ENCODE peak calls at places on chromosomes 16 and 17, in four cellular contexts. H is neural progenitor cell, L is AG04450, O is fibroblast of the aortic adventitia. Z is an unnamed sample.

GRCh38 chr17:69414408-69415274 is at the start of gene MAP2K6:
- DNase-seq in L (no peak), O (peak; percentile 61), H (peak; percentile 91), Z (no peak)

GRCh38 chr17:19771971-19772630 is 24.0 kb upstream of the ALDH3A1 start:
- DNase-seq in L (no peak), O (no peak), H (no peak), Z (no peak)

GRCh38 chr16:89847930-89848297 is 19.6 kb downstream of the SPIRE2 start:
- DNase-seq in H (no peak), O (no peak), L (no peak), Z (no peak)

GRCh38 chr17:1271020-1271423 is 778 bp downstream of the BHLHA9 start:
- DNase-seq in L (no peak), H (no peak), O (no peak), Z (no peak)

GRCh38 chr17:78142113-78142861 is 3.9 kb upstream of the C17orf99 start:
- DNase-seq in L (peak; percentile 18), H (no peak), O (peak; percentile 42), Z (peak; percentile 48)

GRCh38 chr16:16118337-16118736 is 105.0 kb downstream of the ABCC6 start:
- DNase-seq in L (no peak), H (no peak), O (no peak), Z (no peak)

GRCh38 chr17:69468211-69468610 is 53.7 kb downstream of the MAP2K6 start:
- DNase-seq in O (no peak), H (no peak), L (no peak), Z (no peak)

GRCh38 chr17:82023447-82024241 is 539 bp downstream of the LRRC45 start:
- DNase-seq in O (no peak), L (no peak), H (no peak), Z (no peak)

GRCh38 chr17:76912585-76912984 is 44.4 kb downstream of the MGAT5B start:
- DNase-seq in L (no peak), H (no peak), O (no peak), Z (no peak)

GRCh38 chr17:28613916-28614315 is at the start of gene RSKR:
- DNase-seq in L (no peak), H (no peak), O (no peak), Z (no peak)

GRCh38 chr17:42459256-42459982 is 741 bp downstream of the ATP6V0A1 start:
- DNase-seq in H (peak; percentile 41), L (no peak), O (peak; percentile 67), Z (no peak)

GRCh38 chr16:26818393-26818792 is 248.3 kb upstream of the C16orf82 start:
- DNase-seq in L (no peak), H (no peak), O (no peak), Z (no peak)

GRCh38 chr16:1834096-1834495 is 7.1 kb downstream of the FAHD1 start:
- DNase-seq in O (no peak), H (no peak), L (no peak), Z (no peak)

GRCh38 chr17:27430882-27431491 is 25.3 kb upstream of the KSR1 start:
- DNase-seq in O (peak; percentile 43), L (no peak), H (peak; percentile 20), Z (no peak)

GRCh38 chr16:27229891-27230470 is 26.7 kb downstream of the KDM8 start:
- DNase-seq in O (no peak), H (no peak), L (no peak), Z (no peak)

GRCh38 chr16:73022534-73022933 is 25.4 kb downstream of the ZFHX3 start:
- DNase-seq in O (no peak), H (no peak), L (no peak), Z (no peak)

GRCh38 chr17:3963214-3964201 is 729 bp downstream of the ATP2A3 start:
- DNase-seq in L (no peak), H (peak; percentile 52), O (no peak), Z (no peak)

GRCh38 chr16:56864910-56865309 is at the start of gene SLC12A3:
- DNase-seq in L (no peak), H (no peak), O (no peak), Z (no peak)

GRCh38 chr17:5264930-5265329 is 17.2 kb upstream of the RABEP1 start:
- DNase-seq in O (no peak), H (no peak), L (no peak), Z (no peak)

GRCh38 chr17:73357318-73357717 is 45.5 kb upstream of the CDC42EP4 start:
- DNase-seq in L (no peak), H (no peak), O (no peak), Z (no peak)

GRCh38 chr17:37506678-37507077 is 17.0 kb downstream of the DUSP14 start:
- DNase-seq in H (peak; percentile 77), L (no peak), O (no peak), Z (no peak)

GRCh38 chr16:74480150-74481029 is 59.1 kb upstream of the CLEC18B start:
- DNase-seq in L (no peak), H (peak; percentile 26), O (peak; percentile 62), Z (no peak)

GRCh38 chr16:3012828-3013420 is at the start of gene CLDN9:
- DNase-seq in H (peak; percentile 58), O (no peak), L (no peak), Z (no peak)

GRCh38 chr16:20822451-20823128 is 16.3 kb downstream of the REXO5 start:
- DNase-seq in O (no peak), H (no peak), L (no peak), Z (no peak)

GRCh38 chr16:53285236-53285635 is 149.0 kb upstream of the RBL2 start:
- DNase-seq in O (no peak), L (no peak), H (no peak), Z (no peak)

GRCh38 chr16:22734313-22734869 is 79.6 kb upstream of the HS3ST2 start:
- DNase-seq in H (no peak), L (no peak), O (no peak), Z (no peak)

GRCh38 chr17:27539152-27539551 is 82.9 kb downstream of the KSR1 start:
- DNase-seq in O (no peak), H (no peak), L (no peak), Z (no peak)

DNA sequence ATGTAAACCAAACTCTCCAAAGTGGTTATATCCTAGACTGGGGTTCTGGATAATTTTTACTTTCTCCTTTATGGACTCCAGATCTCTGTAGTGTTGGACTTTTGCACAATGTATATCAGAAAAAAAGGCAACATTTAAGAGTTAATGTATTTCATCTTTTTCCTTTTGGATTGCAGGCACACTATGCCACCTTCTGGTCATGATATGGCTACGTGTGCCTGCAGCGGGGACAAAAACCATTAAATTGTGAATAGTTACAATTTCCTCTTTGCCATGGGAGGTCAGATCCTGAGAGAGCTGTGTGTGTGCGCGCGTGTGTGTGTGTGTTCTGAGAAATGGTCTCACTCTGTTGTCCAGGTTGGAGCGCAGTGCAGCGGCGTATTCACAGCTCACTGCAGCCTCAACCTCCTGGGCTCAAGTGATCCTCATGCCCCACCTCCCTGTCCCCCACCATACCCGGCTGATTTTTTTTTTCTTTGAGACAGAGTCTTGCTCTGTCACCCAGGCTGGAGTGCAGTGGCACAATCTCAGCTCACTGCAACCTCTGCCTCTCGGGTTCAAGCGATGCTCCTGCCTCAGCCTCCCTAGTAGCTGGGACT is 4.3 kb upstream of the SGF29 start:
- DNase-seq in H (no peak), O (peak; percentile 66), L (no peak), Z (no peak)
- TF ChIP-seq CTCF in H (peak; percentile 40), O (peak; percentile 70), L (peak; percentile 62), Z (peak; percentile 75)

GRCh38 chr17:30236297-30236624 is 764 bp upstream of the SLC6A4 start:
- DNase-seq in L (no peak), O (no peak), H (no peak), Z (no peak)
- H3K4me3 ChIP-seq in L (peak overlapping the region; percentile 56), O (peak overlapping the region; percentile 63), H (peak overlapping the region; percentile 57), Z (peak overlapping the region; percentile 54)

DNA sequence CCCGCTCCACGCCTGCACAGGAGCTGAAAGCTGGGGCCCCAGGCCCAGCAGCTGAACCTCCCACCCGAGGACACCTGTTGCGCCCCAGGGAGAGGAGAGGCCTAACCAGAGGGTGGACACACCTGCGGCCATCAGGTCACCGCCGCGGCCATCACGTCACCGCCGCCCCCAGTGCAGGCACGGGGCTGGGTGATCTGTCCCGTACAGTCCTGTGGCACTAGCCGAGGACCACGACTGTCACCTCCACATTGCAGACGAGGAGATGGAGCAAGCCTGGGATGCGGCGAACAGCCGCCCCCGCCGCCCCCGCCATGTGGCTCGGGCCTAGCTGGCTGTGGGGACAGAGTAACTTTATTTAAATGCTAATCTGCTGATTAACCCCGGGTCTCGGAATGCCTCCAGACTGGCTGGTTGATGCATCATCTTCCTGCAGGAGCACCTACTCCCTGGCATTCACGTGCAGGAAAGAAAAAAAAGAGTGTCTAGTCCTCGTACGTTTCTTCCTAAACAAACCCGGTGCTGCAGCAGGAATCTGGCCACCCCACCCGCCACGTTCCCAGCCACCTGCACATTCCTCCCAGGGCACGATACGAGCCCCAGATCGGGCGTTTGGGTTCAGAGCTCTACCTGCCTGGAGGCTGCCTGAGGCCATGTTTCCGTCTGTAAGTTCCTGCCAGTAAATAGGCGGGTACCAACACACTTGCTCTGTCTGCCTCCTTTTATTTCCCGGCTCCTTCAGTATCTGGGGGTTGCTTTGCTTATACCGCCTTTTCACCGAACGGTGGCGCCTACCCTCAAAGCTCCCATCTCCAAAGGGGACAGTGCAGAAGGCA is 29.9 kb downstream of the PIEZO1 start:
- DNase-seq in H (peak; percentile 80), L (peak; percentile 60), O (no peak), Z (no peak)
- TF ChIP-seq CTCF in H (peak; percentile 68), L (peak; percentile 18), O (no peak), Z (peak; percentile 36)

DNA sequence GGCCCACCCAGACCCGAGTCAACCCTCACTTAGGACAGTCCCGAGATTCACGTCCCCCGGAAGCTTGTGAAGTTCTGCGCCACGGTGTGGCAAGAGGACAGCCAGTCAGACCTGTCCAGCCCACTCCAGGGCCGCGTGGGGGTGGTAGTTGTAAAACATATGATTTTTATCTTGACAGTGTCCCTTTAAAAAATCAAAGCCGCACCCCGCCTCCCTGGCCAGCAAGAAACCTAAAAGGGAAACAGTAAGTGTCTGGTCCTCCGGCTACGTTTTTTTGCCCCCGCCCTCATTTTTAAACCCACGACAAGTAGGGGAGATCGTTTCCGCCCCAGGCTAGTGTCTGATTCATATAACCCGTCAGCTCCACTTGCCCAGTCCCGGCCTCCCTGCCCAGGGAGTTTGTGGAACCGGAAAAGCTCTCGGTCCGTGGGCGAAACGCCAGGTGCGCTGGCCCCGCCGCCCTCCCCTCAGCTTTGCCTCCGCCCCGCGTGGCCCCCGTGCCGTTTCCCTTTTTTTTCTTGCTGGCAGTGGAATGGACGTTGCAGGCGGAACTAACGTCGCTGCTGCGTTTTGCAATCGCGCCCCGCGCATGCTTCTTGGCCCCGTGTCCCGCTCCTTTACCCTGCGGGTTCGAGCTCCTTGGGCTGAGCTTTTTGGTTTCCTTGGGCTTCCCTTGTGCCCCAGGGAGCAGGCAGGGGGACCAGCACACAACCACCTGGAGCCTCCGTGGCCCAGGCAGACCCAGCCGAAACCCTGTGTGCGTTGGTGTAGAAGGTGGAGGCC is 13.3 kb upstream of the NUDT16L1 start:
- DNase-seq in L (peak; percentile 36), H (no peak), O (peak; percentile 92), Z (no peak)
- H3K4me3 ChIP-seq in L (peak overlapping the region; percentile 36), H (no peak overlapping the region), O (peak overlapping the region; percentile 66), Z (peak overlapping the region; percentile 44)

DNA sequence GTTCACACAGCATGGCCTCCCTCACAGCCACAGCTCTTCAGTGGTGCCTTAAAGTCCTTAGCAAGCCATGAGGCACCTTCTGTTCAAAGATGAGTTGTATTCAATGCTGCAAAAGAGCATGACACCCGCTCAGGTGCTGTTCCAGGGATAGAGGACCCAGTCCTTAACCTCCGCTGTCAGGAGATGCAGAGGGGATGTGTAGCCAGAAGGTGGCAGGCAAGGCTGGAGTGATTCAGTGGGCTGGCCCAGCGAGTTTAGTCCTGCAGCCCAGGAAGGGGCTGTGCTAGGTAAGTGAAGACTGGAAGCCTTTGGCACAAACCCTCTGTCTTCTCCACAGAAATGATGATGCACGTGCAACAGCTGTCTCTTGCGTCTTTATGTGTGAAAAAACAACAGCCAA is 25.0 kb upstream of the ADAM11 start:
- DNase-seq in H (peak; percentile 56), O (no peak), L (no peak), Z (no peak)
- TF ChIP-seq CTCF in H (peak; percentile 52), O (peak; percentile 18), L (peak; percentile 24), Z (peak; percentile 53)